ENCODE peak calls at places on chromosomes 2 and 18, in nine cellular contexts. M is mammary epithelial cell, D is right cardiac atrium, T is right atrium auricular region, F is aorta, S is cardiac muscle cell, B is H9, W is psoas muscle, I is body of pancreas. X is an unnamed sample.

GRCh38 chr2:85666435-85666924 is 1.5 kb downstream of the SFTPB start:
- DNase-seq in S (no peak), T (no peak), I (no peak), B (no peak), F (peak; percentile 71), D (no peak), M (no peak), W (no peak), X (no peak)

GRCh38 chr18:40866013-40866644 is 1088.9 kb upstream of the PIK3C3 start:
- DNase-seq in W (no peak), B (peak; percentile 36), S (no peak), M (peak; percentile 60), T (no peak), I (no peak), D (no peak), F (no peak), X (no peak)

GRCh38 chr18:76860411-76860810 is 38.1 kb downstream of the ZNF236 start:
- DNase-seq in M (no peak), T (no peak), S (no peak), B (no peak), F (no peak), W (no peak), D (no peak), I (no peak), X (no peak)

GRCh38 chr18:61838521-61838920 is 54.3 kb downstream of the RNF152 start:
- DNase-seq in M (no peak), I (no peak), F (no peak), B (no peak), T (no peak), D (no peak), S (no peak), W (no peak), X (no peak)

GRCh38 chr2:227888289-227888688 is 16.9 kb downstream of the DAW1 start:
- DNase-seq in D (no peak), M (no peak), W (no peak), I (no peak), F (no peak), T (peak; percentile 60), S (no peak), B (peak; percentile 60), X (no peak)

GRCh38 chr2:119520696-119521436 is 3.4 kb downstream of the SCTR start:
- DNase-seq in M (no peak), F (no peak), I (no peak), T (no peak), B (no peak), D (no peak), S (no peak), W (no peak), X (no peak)

GRCh38 chr2:108593547-108594098 is 59.4 kb downstream of the LIMS1 start:
- DNase-seq in F (no peak), W (no peak), I (no peak), D (no peak), B (no peak), T (no peak), S (peak; percentile 77), M (peak; percentile 91), X (no peak)

GRCh38 chr2:198162276-198162675 is 357.9 kb downstream of the PLCL1 start:
- DNase-seq in T (no peak), F (no peak), B (no peak), M (no peak), W (no peak), I (no peak), S (no peak), D (no peak), X (no peak)

GRCh38 chr2:78701546-78701945 is 324.0 kb upstream of the REG3G start:
- DNase-seq in B (no peak), W (no peak), F (no peak), S (peak; percentile 9), T (no peak), M (no peak), I (no peak), D (no peak), X (no peak)

GRCh38 chr2:151071382-151071781 is 190.3 kb downstream of the RBM43 start:
- DNase-seq in I (no peak), M (peak; percentile 44), W (no peak), D (no peak), T (no peak), B (peak; percentile 53), S (peak; percentile 79), F (no peak), X (no peak)

GRCh38 chr18:26532367-26533340 is 15.7 kb downstream of the KCTD1 start:
- DNase-seq in T (no peak), I (no peak), W (no peak), D (no peak), B (peak; percentile 50), M (peak; percentile 42), F (no peak), S (no peak), X (no peak)

GRCh38 chr2:233084488-233084887 is 24.3 kb downstream of the INPP5D start:
- DNase-seq in T (peak; percentile 81), F (peak; percentile 81), W (peak; percentile 37), I (peak; percentile 31), M (no peak), D (peak; percentile 57), B (no peak), S (peak; percentile 19), X (peak; percentile 63)

GRCh38 chr18:74963820-74964446 is 245.0 kb downstream of the PTGR3 start:
- DNase-seq in S (peak; percentile 64), T (no peak), W (no peak), D (no peak), B (peak; percentile 45), F (no peak), I (peak; percentile 57), M (peak; percentile 31), X (no peak)

GRCh38 chr2:136075466-136075865 is 42.5 kb downstream of the CXCR4 start:
- DNase-seq in T (no peak), M (no peak), F (no peak), I (no peak), S (no peak), B (no peak), W (no peak), D (no peak), X (no peak)

GRCh38 chr2:53751728-53752127 is 15.9 kb upstream of the CHAC2 start:
- DNase-seq in S (no peak), T (no peak), D (no peak), F (no peak), M (peak; percentile 72), W (no peak), I (no peak), B (no peak), X (no peak)

DNA sequence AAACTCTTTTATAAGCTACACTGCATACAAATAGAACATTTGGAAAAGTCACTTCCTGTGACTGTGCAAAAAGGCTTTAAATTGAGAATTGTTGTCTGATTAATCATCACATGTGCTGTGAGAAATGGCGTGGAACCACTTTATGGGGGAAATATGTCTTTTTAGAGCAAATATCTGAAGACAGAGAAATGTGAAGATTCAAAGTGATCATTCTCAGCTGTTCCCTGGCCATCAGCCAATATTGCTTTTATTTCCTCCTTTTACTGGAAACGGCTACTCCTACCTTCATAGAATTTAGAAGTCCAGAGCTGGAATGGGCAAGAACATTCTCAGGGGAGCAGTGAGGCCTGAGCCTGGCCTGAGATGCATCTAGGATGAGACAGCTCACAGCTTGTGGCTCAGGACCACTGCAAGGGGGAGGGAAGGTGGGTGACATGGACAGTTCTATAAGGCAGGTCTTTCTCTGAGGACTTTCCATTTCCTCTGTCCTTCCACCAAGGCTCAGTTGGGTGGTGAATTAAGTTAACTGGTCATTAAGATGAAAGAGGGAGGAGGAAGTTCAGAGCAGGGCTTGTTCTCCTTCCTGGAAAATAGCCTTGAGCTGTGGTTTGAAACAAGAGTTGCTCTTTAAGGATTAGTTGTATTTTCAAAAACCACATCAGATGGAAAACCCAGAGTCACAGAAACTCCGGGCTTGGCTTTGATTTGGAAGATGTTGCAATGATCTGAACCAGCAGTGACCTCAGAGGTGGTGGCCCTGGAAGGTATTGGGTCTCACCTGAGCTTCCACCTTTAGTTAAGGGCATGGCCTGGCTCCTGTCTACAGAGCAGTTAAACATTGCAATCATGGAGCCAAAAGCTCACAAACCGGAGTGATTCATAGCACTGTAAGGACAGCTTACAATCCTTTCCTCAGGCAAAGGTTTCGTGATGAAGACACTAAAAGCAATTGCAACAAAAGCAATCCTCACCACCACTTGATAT is 144.3 kb downstream of the VAPA start:
- DNase-seq in I (peak; percentile 28), F (no peak), B (no peak), S (peak; percentile 87), W (no peak), D (no peak), M (peak; percentile 82), T (no peak), X (no peak)
- H3K4me1 ChIP-seq in I (peaks cover 15% of the 10 kb centered on the region), F (no peaks in the 10 kb centered on the region), B (no peaks in the 10 kb centered on the region), S (peaks cover 8% of the 10 kb centered on the region), W (no peaks in the 10 kb centered on the region), D (peaks cover 2% of the 10 kb centered on the region), M (peaks cover 16% of the 10 kb centered on the region), T (no peaks in the 10 kb centered on the region), X (no peaks in the 10 kb centered on the region)

GRCh38 chr2:46564350-46564749 is 85.0 kb downstream of the TMEM247 start:
- DNase-seq in W (no peak), M (no peak), B (no peak), I (no peak), D (no peak), T (no peak), F (no peak), S (no peak), X (no peak)

GRCh38 chr2:46561731-46562450 is 82.5 kb downstream of the TMEM247 start:
- DNase-seq in W (peak; percentile 67), F (no peak), B (no peak), I (no peak), T (peak; percentile 86), M (no peak), D (peak; percentile 69), S (peak; percentile 28), X (no peak)

GRCh38 chr2:46562451-46562841 is 83.1 kb downstream of the TMEM247 start:
- DNase-seq in B (no peak), W (no peak), M (no peak), T (no peak), D (no peak), F (no peak), S (no peak), I (no peak), X (no peak)

GRCh38 chr2:46564811-46565241 is 85.5 kb downstream of the TMEM247 start:
- DNase-seq in D (peak; percentile 33), S (no peak), F (no peak), M (no peak), I (no peak), W (no peak), B (no peak), T (no peak), X (no peak)

GRCh38 chr2:46563110-46563731 is 83.9 kb downstream of the TMEM247 start:
- DNase-seq in D (no peak), I (no peak), W (no peak), S (no peak), M (no peak), F (no peak), T (no peak), B (no peak), X (no peak)
- H3K27ac ChIP-seq in D (no peak overlapping the region), I (no peak overlapping the region), W (peak overlapping the region; percentile 66), S (peak overlapping the region; percentile 75), M (no peak overlapping the region), F (no peak overlapping the region), T (no peak overlapping the region), B (no peak overlapping the region), X (no peak overlapping the region)

GRCh38 chr2:27085062-27085669 is 1.4 kb upstream of the KHK start:
- DNase-seq in B (no peak), S (no peak), I (no peak), T (no peak), F (no peak), D (no peak), W (no peak), M (no peak), X (no peak)
- H3K9me3 ChIP-seq in B (no peaks in the 10 kb centered on the region), S (no peaks in the 10 kb centered on the region), I (no peaks in the 10 kb centered on the region), T (no peaks in the 10 kb centered on the region), F (no peaks in the 10 kb centered on the region), D (no peaks in the 10 kb centered on the region), W (no peaks in the 10 kb centered on the region), M (no peaks in the 10 kb centered on the region), X (no peaks in the 10 kb centered on the region)

GRCh38 chr2:68751397-68752339 is 17.1 kb downstream of the ARHGAP25 start:
- DNase-seq in T (peak; percentile 94), W (peak; percentile 86), S (peak; percentile 92), M (peak; percentile 87), B (peak; percentile 90), F (peak; percentile 95), D (peak; percentile 91), I (peak; percentile 92), X (peak; percentile 84)
- H3K4me1 ChIP-seq in T (no peaks in the 10 kb centered on the region), W (no peaks in the 10 kb centered on the region), S (no peaks in the 10 kb centered on the region), M (peaks cover 8% of the 10 kb centered on the region), B (peaks cover 4% of the 10 kb centered on the region), F (no peaks in the 10 kb centered on the region), D (peaks cover 2% of the 10 kb centered on the region), I (peaks cover 4% of the 10 kb centered on the region), X (peaks cover 97% of the 10 kb centered on the region)